ENCODE peak calls at places on chromosome 1, in four cellular contexts. O is neural crest cell, N is mammary epithelial cell, B is CD14-positive monocyte. Z is an unnamed sample.

GRCh38 chr1:29896300-29896699 is 660.0 kb downstream of the PTPRU start:
- DNase-seq in O (no peak), N (no peak), B (no peak), Z (no peak)

GRCh38 chr1:40712405-40712944 is 21.0 kb downstream of the NFYC start:
- DNase-seq in N (no peak), O (no peak), B (no peak), Z (no peak)

GRCh38 chr1:20974069-20974468 is 187.0 kb upstream of the HP1BP3 start:
- DNase-seq in N (no peak), O (no peak), B (no peak), Z (no peak)

GRCh38 chr1:182699673-182700350 is 15.4 kb upstream of the RGS8 start:
- DNase-seq in O (peak; percentile 32), N (no peak), B (no peak), Z (no peak)

GRCh38 chr1:16212251-16212961 is at the start of gene ARHGEF19:
- DNase-seq in O (no peak), B (no peak), N (peak; percentile 35), Z (no peak)

GRCh38 chr1:166283190-166283589 is 116.4 kb upstream of the FAM78B start:
- DNase-seq in N (no peak), B (no peak), O (no peak), Z (no peak)

GRCh38 chr1:27192039-27192529 is 37.2 kb upstream of the SLC9A1 start:
- DNase-seq in O (no peak), N (peak; percentile 41), B (peak; percentile 67), Z (no peak)

GRCh38 chr1:61561666-61562065 is 163.3 kb downstream of the TM2D1 start:
- DNase-seq in N (peak; percentile 58), B (no peak), O (no peak), Z (no peak)

GRCh38 chr1:113542221-113542701 is 151.9 kb downstream of the MAGI3 start:
- DNase-seq in B (no peak), O (no peak), N (peak; percentile 88), Z (peak; percentile 5)

GRCh38 chr1:43913666-43914325 is 19.8 kb upstream of the ARTN start:
- DNase-seq in O (no peak), N (no peak), B (no peak), Z (no peak)

GRCh38 chr1:21397813-21398188 is 42.1 kb upstream of the NBPF3 start:
- DNase-seq in O (peak; percentile 26), N (no peak), B (no peak), Z (peak; percentile 3)

GRCh38 chr1:223700388-223700918 is 11.9 kb upstream of the CAPN2 start:
- DNase-seq in N (no peak), B (no peak), O (no peak), Z (no peak)

GRCh38 chr1:109959974-109960744 is 24.4 kb upstream of the AHCYL1 start:
- DNase-seq in O (no peak), N (peak; percentile 14), B (no peak), Z (no peak)

GRCh38 chr1:234887026-234887910 is 241.4 kb downstream of the TOMM20 start:
- DNase-seq in N (no peak), B (no peak), O (no peak), Z (no peak)

GRCh38 chr1:156489166-156489934 is 11.2 kb downstream of the MEF2D start:
- DNase-seq in B (no peak), O (no peak), N (no peak), Z (peak; percentile 67)
- TF ChIP-seq CTCF in B (no peak), O (no peak), N (no peak), Z (no peak)

DNA sequence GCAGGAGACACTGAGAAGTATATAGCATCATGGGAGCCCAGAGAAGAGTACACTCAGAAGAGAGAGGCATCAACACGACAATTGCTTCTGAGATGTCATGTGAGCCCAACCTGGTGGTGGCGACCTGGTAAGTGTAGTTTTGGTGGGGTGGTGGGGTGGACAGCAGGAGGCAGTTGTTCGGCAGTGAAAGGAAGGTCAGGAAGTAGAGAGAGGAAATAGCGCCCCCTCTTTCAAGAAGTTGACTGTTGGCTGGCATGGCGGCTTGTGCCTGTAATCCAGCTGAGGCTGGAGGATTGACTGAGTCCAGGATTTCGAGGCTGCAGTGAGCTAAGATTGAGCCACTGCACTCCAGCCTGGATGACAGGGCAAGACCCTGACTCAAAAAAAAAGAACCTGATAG is 12.6 kb downstream of the RSPO1 start:
- DNase-seq in N (no peak), O (no peak), B (no peak), Z (no peak)
- TF ChIP-seq CTCF in N (no peak), O (no peak), B (no peak), Z (no peak)

GRCh38 chr1:226638608-226639007 is 90.0 kb downstream of the STUM start:
- DNase-seq in B (peak; percentile 27), N (no peak), O (no peak), Z (no peak)

GRCh38 chr1:226638001-226638601 is 89.5 kb downstream of the STUM start:
- DNase-seq in N (no peak), O (no peak), B (no peak), Z (no peak)

GRCh38 chr1:226636847-226637096 is 88.2 kb downstream of the STUM start:
- DNase-seq in O (no peak), N (no peak), B (no peak), Z (no peak)

GRCh38 chr1:226635456-226635941 is 86.9 kb downstream of the STUM start:
- DNase-seq in B (peak; percentile 41), O (no peak), N (peak; percentile 59), Z (peak; percentile 55)

DNA sequence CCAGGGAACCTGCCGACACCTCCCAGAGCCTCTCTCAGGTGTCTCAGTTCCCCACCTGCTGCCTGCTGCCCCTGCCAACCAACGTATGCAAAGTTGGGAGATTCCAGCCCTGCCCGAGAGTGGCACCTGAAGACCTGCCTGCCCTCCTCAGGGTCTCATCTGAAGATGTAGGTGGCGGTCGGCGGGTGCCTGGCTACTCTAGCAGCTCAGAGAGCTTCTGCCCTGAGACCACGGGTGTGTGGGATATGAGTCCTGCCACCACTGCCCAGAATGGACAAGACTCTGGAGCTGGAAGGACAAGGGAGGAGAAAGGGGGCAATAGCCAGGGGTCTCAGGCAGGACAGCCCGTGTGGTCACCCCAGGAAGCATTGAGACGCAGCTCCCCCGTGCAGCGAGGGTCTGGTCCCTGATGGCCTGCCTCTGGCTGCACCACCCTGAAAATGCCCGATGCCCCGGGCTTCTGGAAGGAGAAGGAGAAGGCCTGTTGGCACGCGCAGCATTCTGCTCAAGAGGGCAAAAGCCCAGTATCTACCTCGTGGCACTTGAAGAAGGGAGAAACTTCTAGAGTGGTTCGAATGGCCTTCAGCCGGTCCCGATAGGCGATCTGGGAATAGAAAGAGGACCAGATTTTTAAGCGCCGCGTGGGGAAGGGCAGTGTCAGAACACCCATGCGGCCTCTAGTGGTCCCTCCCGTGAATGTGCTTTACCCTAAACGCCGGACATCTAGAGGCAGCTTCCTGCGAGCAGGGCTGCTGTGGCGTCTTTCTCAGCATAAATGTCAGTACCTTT is 88.8 kb downstream of the STUM start:
- DNase-seq in O (no peak), N (no peak), B (no peak), Z (no peak)
- TF ChIP-seq CTCF in O (peak; percentile 41), N (no peak), B (no peak), Z (no peak)

GRCh38 chr1:184244962-184245361 is 141.9 kb upstream of the C1orf21 start:
- DNase-seq in N (no peak), O (no peak), B (no peak), Z (no peak)

GRCh38 chr1:184241446-184241845 is 145.4 kb upstream of the C1orf21 start:
- DNase-seq in B (no peak), O (no peak), N (no peak), Z (no peak)

GRCh38 chr1:184237588-184237987 is 149.2 kb upstream of the C1orf21 start:
- DNase-seq in O (no peak), B (no peak), N (no peak), Z (no peak)

DNA sequence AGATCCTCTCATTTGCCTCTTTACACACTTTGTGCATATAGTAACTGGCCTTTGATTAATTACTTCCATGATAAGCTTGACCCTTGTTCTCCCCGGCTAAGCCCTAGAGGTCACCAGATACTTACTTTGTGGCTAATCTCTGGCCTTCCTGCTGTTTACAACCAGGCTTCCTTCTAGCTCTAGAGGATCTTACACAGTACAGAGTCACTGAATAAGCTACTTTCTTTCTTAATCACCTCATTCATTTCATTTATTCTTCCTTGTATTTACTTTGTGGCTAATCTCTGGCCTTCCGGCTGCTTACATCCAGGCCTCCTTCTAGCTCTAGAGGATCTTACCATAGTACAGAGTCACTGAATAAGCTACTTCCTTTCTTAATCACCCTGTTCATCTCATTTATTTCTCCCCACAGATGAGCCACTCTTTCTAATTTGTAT is 144.3 kb upstream of the C1orf21 start:
- DNase-seq in B (no peak), O (no peak), N (no peak), Z (no peak)
- TF ChIP-seq CTCF in B (no peak), O (no peak), N (peak; percentile 31), Z (no peak)

GRCh38 chr1:118991448-118991847 is 3.3 kb upstream of the TBX15 start:
- DNase-seq in B (no peak), N (no peak), O (no peak), Z (no peak)

GRCh38 chr1:118992426-118992825 is 4.3 kb upstream of the TBX15 start:
- DNase-seq in B (no peak), N (no peak), O (no peak), Z (no peak)

GRCh38 chr1:118992868-118993711 is 4.9 kb upstream of the TBX15 start:
- DNase-seq in O (no peak), N (no peak), B (no peak), Z (no peak)

GRCh38 chr1:118995312-118996016 is 7.3 kb upstream of the TBX15 start:
- DNase-seq in O (no peak), N (peak; percentile 17), B (no peak), Z (no peak)

DNA sequence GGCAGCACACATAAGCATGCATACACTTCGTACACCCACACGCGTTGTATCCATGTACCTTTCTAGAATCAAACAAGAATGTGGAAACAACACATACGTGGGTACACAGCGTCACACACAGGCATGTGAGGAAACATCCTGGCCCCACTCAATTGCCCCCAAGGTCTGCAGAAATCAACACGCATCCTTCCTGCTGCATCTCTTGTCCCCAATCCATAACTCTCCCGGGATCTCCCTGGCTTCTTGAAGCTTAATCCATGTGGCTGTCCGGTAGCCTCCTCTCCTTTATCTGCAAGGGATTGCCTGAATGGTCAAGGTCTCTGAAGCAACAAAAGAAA is 5.5 kb upstream of the TBX15 start:
- DNase-seq in N (no peak), B (no peak), O (no peak), Z (no peak)
- TF ChIP-seq CTCF in N (no peak), B (no peak), O (no peak), Z (no peak)

Z was measured in HL-60.